ENCODE peak calls at places on chromosomes 5 and 9, in seven cellular contexts. One of them, this sample, is unnamed.
A peak's percentile ranks its signal among the peaks of the same experiment; 100 is the strongest.

GRCh38 chr9:98861881-98862501 is 54.5 kb downstream of the GALNT12 start:
- DNase-seq in SHP77: no peak
- DNase-seq in effector CD8-positive, alpha-beta T cell: no peak
- DNase-seq in fibroblast of gingiva: peak; percentile 99
- DNase-seq in activated CD4-positive, alpha-beta T cell treated with anti-CD3 and anti-CD28 coated beads, Interleukin-2, amount 10 ng/mL, durations not matched to agents 7 days and 5 days: no peak
- DNase-seq in AG10803: peak; percentile 99
- DNase-seq in foreskin keratinocyte: no peak
- DNase-seq in this sample: no peak

GRCh38 chr9:106799146-106799545 is 63.8 kb upstream of the ZNF462 start:
- DNase-seq in AG10803: peak; percentile 93
- DNase-seq in foreskin keratinocyte: peak; percentile 66
- DNase-seq in SHP77: no peak
- DNase-seq in fibroblast of gingiva: peak; percentile 89
- DNase-seq in activated CD4-positive, alpha-beta T cell treated with anti-CD3 and anti-CD28 coated beads, Interleukin-2, amount 10 ng/mL, durations not matched to agents 7 days and 5 days: no peak
- DNase-seq in effector CD8-positive, alpha-beta T cell: no peak
- DNase-seq in this sample: no peak

GRCh38 chr9:94139672-94140417 is 55.6 kb downstream of the PTPDC1 start:
- DNase-seq in SHP77: no peak
- DNase-seq in foreskin keratinocyte: peak; percentile 75
- DNase-seq in activated CD4-positive, alpha-beta T cell treated with anti-CD3 and anti-CD28 coated beads, Interleukin-2, amount 10 ng/mL, durations not matched to agents 7 days and 5 days: no peak
- DNase-seq in fibroblast of gingiva: peak; percentile 99
- DNase-seq in effector CD8-positive, alpha-beta T cell: no peak
- DNase-seq in AG10803: peak; percentile 99
- DNase-seq in this sample: no peak

GRCh38 chr5:82986404-82986803 is 90.8 kb downstream of the TMEM167A start:
- DNase-seq in AG10803: no peak
- DNase-seq in foreskin keratinocyte: no peak
- DNase-seq in activated CD4-positive, alpha-beta T cell treated with anti-CD3 and anti-CD28 coated beads, Interleukin-2, amount 10 ng/mL, durations not matched to agents 7 days and 5 days: no peak
- DNase-seq in SHP77: no peak
- DNase-seq in effector CD8-positive, alpha-beta T cell: no peak
- DNase-seq in fibroblast of gingiva: no peak
- DNase-seq in this sample: no peak

GRCh38 chr9:91089405-91090131 is 272.1 kb downstream of the AUH start:
- DNase-seq in effector CD8-positive, alpha-beta T cell: no peak
- DNase-seq in SHP77: no peak
- DNase-seq in AG10803: peak; percentile 71
- DNase-seq in foreskin keratinocyte: no peak
- DNase-seq in fibroblast of gingiva: peak; percentile 68
- DNase-seq in activated CD4-positive, alpha-beta T cell treated with anti-CD3 and anti-CD28 coated beads, Interleukin-2, amount 10 ng/mL, durations not matched to agents 7 days and 5 days: peak; percentile 29
- DNase-seq in this sample: no peak

GRCh38 chr9:75039006-75039405 is 10.9 kb upstream of the CARNMT1 start:
- DNase-seq in foreskin keratinocyte: no peak
- DNase-seq in effector CD8-positive, alpha-beta T cell: no peak
- DNase-seq in fibroblast of gingiva: peak; percentile 93
- DNase-seq in activated CD4-positive, alpha-beta T cell treated with anti-CD3 and anti-CD28 coated beads, Interleukin-2, amount 10 ng/mL, durations not matched to agents 7 days and 5 days: no peak
- DNase-seq in AG10803: peak; percentile 90
- DNase-seq in SHP77: no peak
- DNase-seq in this sample: no peak

GRCh38 chr5:34053133-34053532 is 10.1 kb upstream of the C1QTNF3 start:
- DNase-seq in effector CD8-positive, alpha-beta T cell: no peak
- DNase-seq in fibroblast of gingiva: peak; percentile 85
- DNase-seq in foreskin keratinocyte: peak; percentile 92
- DNase-seq in AG10803: peak; percentile 93
- DNase-seq in SHP77: no peak
- DNase-seq in activated CD4-positive, alpha-beta T cell treated with anti-CD3 and anti-CD28 coated beads, Interleukin-2, amount 10 ng/mL, durations not matched to agents 7 days and 5 days: no peak
- DNase-seq in this sample: no peak

GRCh38 chr9:133238851-133239532 is 29.9 kb upstream of the OBP2B start:
- DNase-seq in activated CD4-positive, alpha-beta T cell treated with anti-CD3 and anti-CD28 coated beads, Interleukin-2, amount 10 ng/mL, durations not matched to agents 7 days and 5 days: peak; percentile 68
- DNase-seq in AG10803: peak; percentile 51
- DNase-seq in fibroblast of gingiva: peak; percentile 31
- DNase-seq in foreskin keratinocyte: peak; percentile 27
- DNase-seq in SHP77: peak; percentile 8
- DNase-seq in effector CD8-positive, alpha-beta T cell: peak; percentile 54
- DNase-seq in this sample: peak; percentile 2

GRCh38 chr9:8486095-8486494 is 686.5 kb upstream of the DMAC1 start:
- DNase-seq in SHP77: no peak
- DNase-seq in foreskin keratinocyte: no peak
- DNase-seq in activated CD4-positive, alpha-beta T cell treated with anti-CD3 and anti-CD28 coated beads, Interleukin-2, amount 10 ng/mL, durations not matched to agents 7 days and 5 days: no peak
- DNase-seq in effector CD8-positive, alpha-beta T cell: no peak
- DNase-seq in fibroblast of gingiva: peak; percentile 6
- DNase-seq in AG10803: no peak
- DNase-seq in this sample: peak; percentile 14

GRCh38 chr9:121700831-121701419 is 49.5 kb downstream of the DAB2IP start:
- DNase-seq in effector CD8-positive, alpha-beta T cell: no peak
- DNase-seq in activated CD4-positive, alpha-beta T cell treated with anti-CD3 and anti-CD28 coated beads, Interleukin-2, amount 10 ng/mL, durations not matched to agents 7 days and 5 days: no peak
- DNase-seq in foreskin keratinocyte: no peak
- DNase-seq in fibroblast of gingiva: no peak
- DNase-seq in AG10803: no peak
- DNase-seq in SHP77: no peak
- DNase-seq in this sample: no peak

GRCh38 chr5:56164371-56164770 is 68.8 kb downstream of the ANKRD55 start:
- DNase-seq in SHP77: no peak
- DNase-seq in AG10803: no peak
- DNase-seq in fibroblast of gingiva: no peak
- DNase-seq in activated CD4-positive, alpha-beta T cell treated with anti-CD3 and anti-CD28 coated beads, Interleukin-2, amount 10 ng/mL, durations not matched to agents 7 days and 5 days: no peak
- DNase-seq in effector CD8-positive, alpha-beta T cell: no peak
- DNase-seq in foreskin keratinocyte: no peak
- DNase-seq in this sample: no peak